ENCODE peak calls at places on chromosomes 11 and 22, in six cellular contexts. B is HepG2, V is A549, S is transverse colon, N is ovary, L is tibial nerve. G is an unnamed sample.

GRCh38 chr22:43260818-43261217 is 73.9 kb upstream of the TTLL12 start:
- DNase-seq in N (peak; percentile 89), L (peak; percentile 44), B (no peak), V (no peak), S (no peak), G (no peak)

GRCh38 chr22:43186272-43187170 is at the start of gene TTLL12:
- DNase-seq in N (peak; percentile 78), S (peak; percentile 56), V (peak; percentile 21), B (no peak), L (no peak), G (peak; percentile 62)

GRCh38 chr11:12784987-12785386 is 110.8 kb downstream of the TEAD1 start:
- DNase-seq in L (no peak), N (no peak), S (no peak), V (no peak), B (no peak), G (no peak)

GRCh38 chr11:20015101-20015500 is 145.2 kb downstream of the DBX1 start:
- DNase-seq in V (no peak), N (no peak), S (no peak), B (no peak), L (no peak), G (no peak)

GRCh38 chr11:73072935-73073481 is 69.1 kb downstream of the FCHSD2 start:
- DNase-seq in N (no peak), V (peak; percentile 18), L (no peak), S (no peak), B (no peak), G (no peak)

GRCh38 chr11:95268386-95268785 is 37.4 kb upstream of the SESN3 start:
- DNase-seq in S (no peak), L (no peak), B (no peak), V (no peak), N (no peak), G (no peak)

GRCh38 chr11:1382429-1382828 is 7.3 kb upstream of the BRSK2 start:
- DNase-seq in S (no peak), L (no peak), N (no peak), V (no peak), B (no peak), G (no peak)

GRCh38 chr22:17890245-17890671 is 116.0 kb upstream of the BID start:
- DNase-seq in B (no peak), L (no peak), N (no peak), V (no peak), S (peak; percentile 55), G (no peak)

GRCh38 chr11:14894657-14895598 is 2.9 kb upstream of the CYP2R1 start:
- DNase-seq in B (no peak), N (no peak), V (no peak), S (peak; percentile 38), L (no peak), G (no peak)

GRCh38 chr11:68349461-68350249 is 37.3 kb downstream of the LRP5 start:
- DNase-seq in B (no peak), N (no peak), V (no peak), S (no peak), L (no peak), G (no peak)

GRCh38 chr11:706439-706956 is 467 bp downstream of the EPS8L2 start:
- DNase-seq in S (peak; percentile 64), B (no peak), L (no peak), N (peak; percentile 63), V (peak; percentile 41), G (no peak)

GRCh38 chr22:44973829-44974228 is 36.0 kb downstream of the PHF21B start:
- DNase-seq in N (no peak), L (no peak), B (no peak), S (no peak), V (no peak), G (no peak)

GRCh38 chr11:69009441-69010211 is 3.4 kb downstream of the MRGPRF start:
- DNase-seq in L (no peak), V (no peak), B (no peak), S (no peak), N (peak; percentile 62), G (no peak)

GRCh38 chr22:50672471-50673230 is at the start of gene SHANK3:
- DNase-seq in S (no peak), L (no peak), B (no peak), V (no peak), N (no peak), G (peak; percentile 80)

GRCh38 chr11:8767466-8768142 is 85.0 kb downstream of the RPL27A start:
- DNase-seq in B (no peak), N (no peak), S (no peak), V (no peak), L (no peak), G (no peak)

GRCh38 chr11:70090989-70091388 is 12.9 kb downstream of the ANO1 start:
- DNase-seq in S (no peak), N (no peak), B (no peak), L (no peak), V (no peak), G (no peak)

GRCh38 chr22:39527481-39527961 is 5.0 kb downstream of the RPS19BP1 start:
- DNase-seq in V (no peak), B (peak; percentile 74), S (peak; percentile 76), N (no peak), L (no peak), G (no peak)

GRCh38 chr22:35352214-35353111 is 28.4 kb upstream of the HMOX1 start:
- DNase-seq in B (peak; percentile 45), L (peak; percentile 35), V (peak; percentile 30), S (peak; percentile 80), N (no peak), G (peak; percentile 59)

GRCh38 chr11:99822846-99823565 is 802.3 kb downstream of the CNTN5 start:
- DNase-seq in S (no peak), L (no peak), N (no peak), V (no peak), B (no peak), G (no peak)

GRCh38 chr11:23569134-23569533 is 708.9 kb upstream of the CCDC179 start:
- DNase-seq in B (no peak), L (no peak), S (no peak), V (no peak), N (no peak), G (no peak)

GRCh38 chr11:1628506-1629325 is 859 bp upstream of the KRTAP5-5 start:
- DNase-seq in S (peak; percentile 64), N (peak; percentile 52), V (peak; percentile 83), B (peak; percentile 21), L (no peak), G (no peak)

GRCh38 chr22:45608763-45609180 is 62.9 kb upstream of the ATXN10 start:
- DNase-seq in V (no peak), L (no peak), S (no peak), B (no peak), N (no peak), G (no peak)

GRCh38 chr11:8003187-8003586 is 16.1 kb downstream of the EIF3F start:
- DNase-seq in B (no peak), L (no peak), S (no peak), N (no peak), V (no peak), G (no peak)

GRCh38 chr11:117780456-117780855 is 16.6 kb downstream of the DSCAML1 start:
- DNase-seq in V (no peak), S (no peak), L (no peak), N (no peak), B (no peak), G (no peak)
- H3K4me1 ChIP-seq in V (no peaks in the 10 kb centered on the region), S (no peaks in the 10 kb centered on the region), L (no peaks in the 10 kb centered on the region), N (no peaks in the 10 kb centered on the region), B (peaks cover 9% of the 10 kb centered on the region), G (no peaks in the 10 kb centered on the region)

DNA sequence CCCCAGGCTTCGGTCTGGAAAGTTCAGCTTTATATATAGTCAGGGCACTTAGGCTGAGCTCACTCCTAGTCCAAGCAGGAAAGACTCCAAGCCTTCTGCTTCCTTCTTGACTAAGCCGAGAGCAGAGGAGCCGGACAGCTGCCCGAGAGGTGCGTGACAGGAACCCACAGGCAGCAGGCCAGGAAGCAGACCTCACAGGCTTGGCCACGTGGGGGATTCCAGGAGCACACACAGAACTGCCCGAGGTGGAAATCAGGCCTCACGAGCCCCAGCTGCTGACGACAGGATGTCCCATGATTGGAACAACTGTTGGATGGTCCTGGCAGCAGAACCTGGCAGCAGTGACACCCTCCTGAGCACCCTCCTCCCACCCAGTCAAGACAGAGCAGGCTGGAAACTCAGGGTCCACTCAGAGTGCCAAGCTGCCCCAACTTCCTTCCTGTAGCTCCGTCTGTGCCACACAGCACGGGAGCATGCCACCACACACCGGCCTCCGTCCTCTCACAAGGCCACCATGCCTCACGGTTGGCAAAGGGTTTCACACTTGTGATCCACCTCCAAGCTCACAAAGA is 5.4 kb downstream of the PLA2G6 start:
- DNase-seq in S (peak; percentile 56), L (peak; percentile 43), N (peak; percentile 76), B (no peak), V (no peak), G (peak; percentile 77)
- TF ChIP-seq CTCF in S (no peak), L (no peak), N (no peak), B (no peak), V (no peak), G (no peak)

GRCh38 chr22:31104869-31105268 is 2.5 kb downstream of the SELENOM start:
- DNase-seq in N (no peak), S (no peak), L (no peak), B (no peak), V (no peak), G (peak; percentile 72)

GRCh38 chr22:31106001-31106571 is 1.3 kb downstream of the SELENOM start:
- DNase-seq in B (no peak), V (no peak), N (no peak), L (no peak), S (no peak), G (peak; percentile 61)

GRCh38 chr22:31106651-31107205 is 640 bp downstream of the SELENOM start:
- DNase-seq in V (no peak), S (no peak), L (no peak), N (no peak), B (no peak), G (peak; percentile 65)

GRCh38 chr22:31105282-31105929 is 2.0 kb downstream of the SELENOM start:
- DNase-seq in N (no peak), S (no peak), B (no peak), L (no peak), V (no peak), G (no peak)

DNA sequence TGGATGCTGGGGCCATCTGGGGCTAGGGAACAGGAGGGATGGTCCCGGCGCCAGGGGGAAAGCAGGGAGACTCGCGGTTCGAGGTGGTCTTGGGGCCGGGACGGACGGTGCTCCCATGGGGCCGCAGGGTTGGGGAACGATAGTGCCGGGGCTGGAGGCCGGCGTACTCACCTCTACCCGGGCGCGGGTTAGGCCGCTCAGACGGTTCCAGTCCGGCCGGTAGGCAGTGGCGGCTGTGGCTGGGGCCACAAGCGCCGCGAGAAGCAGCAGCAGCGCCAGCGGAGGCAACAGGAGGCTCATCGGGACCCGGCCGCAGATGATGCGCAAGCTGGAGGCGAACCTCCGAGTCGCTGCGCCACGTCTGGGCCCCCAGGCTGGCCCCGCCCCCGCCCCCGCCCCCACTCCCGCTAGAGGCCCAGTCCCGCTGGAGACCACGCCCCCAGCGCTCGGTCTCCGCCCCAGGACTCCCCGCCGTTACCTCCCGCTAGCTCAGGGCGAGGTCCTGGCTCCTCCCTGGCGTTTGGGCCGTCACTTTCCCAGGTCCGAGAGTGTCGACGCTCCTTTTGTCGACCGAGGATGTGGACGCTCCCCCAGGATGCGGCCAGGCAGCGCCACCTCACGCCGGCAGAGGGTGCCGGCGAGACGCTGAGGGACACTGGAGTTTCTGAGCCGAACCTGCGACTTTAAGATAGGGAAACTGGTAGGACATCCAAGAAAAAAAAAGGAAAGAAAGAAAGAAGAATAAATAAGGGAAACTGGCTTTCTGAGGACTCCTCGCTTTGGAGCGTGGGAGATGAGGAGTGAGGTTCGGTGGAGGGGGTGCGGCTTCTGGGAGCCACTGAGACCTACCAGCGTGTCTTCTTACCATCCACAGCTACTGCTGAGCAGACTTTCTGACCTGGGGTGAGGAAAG is at the start of gene SELENOM:
- DNase-seq in N (peak; percentile 98), V (peak; percentile 80), S (peak; percentile 98), B (peak; percentile 86), L (peak; percentile 93), G (peak; percentile 98)
- TF ChIP-seq POLR2A in N (peak; percentile 95), V (peak; percentile 55), S (peak; percentile 73), B (no peak), L (peak; percentile 92), G (peak; percentile 84)

GRCh38 chr11:47412152-47412746 is 3.9 kb downstream of the SLC39A13 start:
- DNase-seq in S (peak; percentile 57), N (peak; percentile 62), B (no peak), L (no peak), V (peak; percentile 75), G (no peak)
- H3K4me1 ChIP-seq in S (peaks cover 47% of the 10 kb centered on the region), N (peaks cover 3% of the 10 kb centered on the region), B (peaks cover 20% of the 10 kb centered on the region), L (peaks cover 33% of the 10 kb centered on the region), V (peaks cover 25% of the 10 kb centered on the region), G (peaks cover 6% of the 10 kb centered on the region)